ENCODE peak calls at places on chromosomes 12 and 14, in eight cellular contexts. X, V, G, N, C, S, K and P are unnamed samples.

GRCh38 chr12:104680506-104680905 is 223.8 kb downstream of the CHST11 start:
- DNase-seq in X (no peak), V (no peak), G (no peak), N (no peak), C (no peak), S (no peak), K (no peak), P (no peak)

GRCh38 chr14:22200977-22201605 is 387.9 kb downstream of the DAD1 start:
- DNase-seq in X (peak; percentile 42), V (peak; percentile 56), G (no peak), N (no peak), C (peak; percentile 67), S (peak; percentile 66), K (no peak), P (peak; percentile 22)

GRCh38 chr12:99957866-99958466 is 26.8 kb downstream of the ANKS1B start:
- DNase-seq in X (no peak), V (peak; percentile 11), G (no peak), N (no peak), C (no peak), S (no peak), K (no peak), P (no peak)

GRCh38 chr14:90760591-90761316 is 55.5 kb downstream of the TTC7B start:
- DNase-seq in X (peak; percentile 51), V (peak; percentile 62), G (no peak), N (no peak), C (peak; percentile 26), S (peak; percentile 50), K (no peak), P (no peak)

GRCh38 chr14:91405241-91405721 is 12.3 kb downstream of the CCDC88C start:
- DNase-seq in X (no peak), V (no peak), G (peak; percentile 48), N (no peak), C (no peak), S (no peak), K (no peak), P (no peak)

GRCh38 chr12:39736406-39736805 is 116.8 kb upstream of the ABCD2 start:
- DNase-seq in X (no peak), V (no peak), G (no peak), N (no peak), C (no peak), S (no peak), K (no peak), P (no peak)

GRCh38 chr12:95548539-95549391 is 2.5 kb downstream of the USP44 start:
- DNase-seq in X (no peak), V (no peak), G (peak; percentile 47), N (peak; percentile 32), C (peak; percentile 71), S (peak; percentile 17), K (peak; percentile 56), P (no peak)

GRCh38 chr12:15356831-15357456 is 34.6 kb downstream of the PTPRO start:
- DNase-seq in X (no peak), V (no peak), G (no peak), N (no peak), C (no peak), S (no peak), K (no peak), P (no peak)

GRCh38 chr12:54304187-54304810 is 3.5 kb upstream of the NFE2 start:
- DNase-seq in X (no peak), V (peak; percentile 87), G (no peak), N (peak; percentile 60), C (peak; percentile 80), S (peak; percentile 56), K (peak; percentile 69), P (no peak)

GRCh38 chr12:121085113-121085841 is 46.2 kb upstream of the OASL start:
- DNase-seq in X (no peak), V (no peak), G (no peak), N (no peak), C (no peak), S (no peak), K (no peak), P (no peak)

GRCh38 chr12:111170559-111170958 is 198.3 kb downstream of the PHETA1 start:
- DNase-seq in X (no peak), V (no peak), G (no peak), N (no peak), C (no peak), S (no peak), K (no peak), P (no peak)

GRCh38 chr12:93844385-93844784 is 167.2 kb downstream of the CRADD start:
- DNase-seq in X (no peak), V (no peak), G (no peak), N (no peak), C (no peak), S (no peak), K (no peak), P (no peak)

GRCh38 chr12:24307716-24308335 is 358.4 kb upstream of the SOX5 start:
- DNase-seq in X (no peak), V (no peak), G (no peak), N (no peak), C (no peak), S (no peak), K (no peak), P (no peak)

GRCh38 chr14:56154321-56154720 is 36.1 kb downstream of the PELI2 start:
- DNase-seq in X (no peak), V (no peak), G (no peak), N (no peak), C (no peak), S (no peak), K (no peak), P (no peak)

GRCh38 chr12:1920971-1921370 is 2.5 kb upstream of the CACNA2D4 start:
- DNase-seq in X (no peak), V (no peak), G (no peak), N (no peak), C (peak; percentile 1), S (no peak), K (no peak), P (no peak)

DNA sequence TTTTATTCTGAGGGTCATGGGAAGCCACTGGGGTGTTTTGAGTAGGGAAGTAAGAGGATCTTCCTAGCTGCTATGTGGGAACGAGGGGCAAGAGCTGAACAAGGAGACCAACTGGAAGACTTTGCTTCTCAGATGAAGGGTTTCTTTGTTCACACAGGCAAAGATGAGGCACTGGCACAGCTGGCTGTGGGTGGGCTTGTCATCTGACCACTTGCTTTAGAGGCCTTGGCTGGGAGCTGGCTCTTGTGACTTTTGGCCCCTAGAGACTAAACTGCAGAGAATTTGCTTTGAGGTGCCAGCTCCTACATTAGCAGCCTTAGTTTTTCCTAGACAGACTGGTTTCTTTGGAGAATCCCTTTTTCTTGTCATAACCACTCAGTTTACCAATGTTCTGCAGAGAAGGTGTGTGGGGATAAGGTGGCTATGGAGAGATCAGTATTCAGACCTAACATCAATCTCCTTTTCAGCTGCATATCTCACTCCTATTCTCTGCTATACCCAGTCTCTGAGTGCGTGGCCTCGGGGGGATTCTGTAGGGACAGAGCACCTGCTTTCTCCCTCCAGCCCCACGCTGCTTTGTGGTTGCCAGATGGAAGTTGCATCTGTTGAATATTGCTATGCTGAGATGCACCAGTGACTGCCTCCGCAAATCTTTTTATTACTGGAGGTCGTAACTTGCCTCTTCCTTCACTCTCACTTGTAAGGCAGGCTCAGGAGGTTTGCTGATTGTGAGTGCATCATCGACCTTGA is 12.7 kb downstream of the PPP2R5C start:
- DNase-seq in X (no peak), V (no peak), G (no peak), N (no peak), C (no peak), S (no peak), K (no peak), P (no peak)
- H3K4me3 ChIP-seq in X (no peak overlapping the region), V (no peak overlapping the region), G (no peak overlapping the region), N (no peak overlapping the region), C (no peak overlapping the region), S (no peak overlapping the region), K (no peak overlapping the region), P (no peak overlapping the region)

DNA sequence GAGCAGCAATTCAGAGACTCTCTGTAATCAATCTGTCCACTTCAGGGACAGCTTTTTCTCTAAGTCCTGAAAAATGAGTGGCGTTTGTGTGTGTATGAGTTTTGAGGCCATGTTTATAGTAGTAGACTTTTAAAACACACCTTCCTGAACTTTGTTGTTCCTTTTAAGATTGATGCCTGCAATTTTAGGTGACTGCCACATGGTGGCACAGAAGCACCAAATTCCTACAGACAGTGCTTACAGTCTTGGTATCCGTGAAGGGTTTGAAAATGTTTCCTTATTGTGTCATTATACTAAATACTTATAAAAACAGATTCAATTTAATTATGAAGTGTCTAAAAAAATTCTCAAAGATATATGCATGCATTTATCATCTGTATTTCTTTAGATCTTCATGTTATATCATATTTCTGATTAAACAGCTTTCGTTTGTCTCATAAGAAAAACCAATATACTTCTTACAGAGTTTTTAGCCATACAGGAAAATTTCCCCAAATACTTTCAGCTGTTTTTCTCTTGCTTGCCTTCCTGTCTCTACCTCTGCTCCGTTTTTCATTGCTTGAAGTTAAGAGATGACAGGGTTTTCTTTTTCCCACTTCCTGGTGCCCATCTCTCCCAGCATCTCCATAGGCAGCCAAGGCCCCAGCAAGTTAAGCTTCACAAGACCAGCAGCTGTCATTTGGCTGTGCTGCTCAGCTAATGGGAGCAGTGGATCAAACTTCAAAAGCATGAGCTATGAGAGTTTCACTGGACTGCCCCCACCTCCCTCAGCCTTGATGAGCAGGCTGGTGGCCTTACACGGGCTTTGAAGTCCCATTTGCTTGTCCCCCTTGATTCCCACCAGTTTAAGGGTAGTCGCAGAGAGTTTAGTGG is 259.6 kb downstream of the AKAP6 start:
- DNase-seq in X (peak; percentile 17), V (peak; percentile 75), G (no peak), N (no peak), C (peak; percentile 18), S (peak; percentile 81), K (no peak), P (peak; percentile 8)
- H3K27me3 ChIP-seq in X (no peaks in the 10 kb centered on the region), V (no peaks in the 10 kb centered on the region), G (no peaks in the 10 kb centered on the region), N (no peaks in the 10 kb centered on the region), C (no peaks in the 10 kb centered on the region), S (no peaks in the 10 kb centered on the region), K (no peaks in the 10 kb centered on the region), P (no peaks in the 10 kb centered on the region)

GRCh38 chr14:26602902-26603301 is 5.1 kb upstream of the NOVA1 start:
- DNase-seq in X (no peak), V (no peak), G (no peak), N (no peak), C (no peak), S (no peak), K (no peak), P (no peak)

GRCh38 chr14:26605602-26606001 is 7.8 kb upstream of the NOVA1 start:
- DNase-seq in X (peak; percentile 41), V (no peak), G (no peak), N (no peak), C (no peak), S (no peak), K (no peak), P (no peak)

GRCh38 chr14:26598081-26598671 is 343 bp upstream of the NOVA1 start:
- DNase-seq in X (peak; percentile 92), V (peak; percentile 97), G (no peak), N (peak; percentile 77), C (peak; percentile 91), S (peak; percentile 97), K (peak; percentile 80), P (peak; percentile 82)

GRCh38 chr14:26598672-26599131 is 869 bp upstream of the NOVA1 start:
- DNase-seq in X (peak; percentile 19), V (no peak), G (no peak), N (no peak), C (no peak), S (no peak), K (no peak), P (no peak)

GRCh38 chr14:26601856-26602255 is 4.0 kb upstream of the NOVA1 start:
- DNase-seq in X (no peak), V (no peak), G (no peak), N (no peak), C (no peak), S (no peak), K (no peak), P (no peak)
- H3K4me3 ChIP-seq in X (no peak overlapping the region), V (no peak overlapping the region), G (no peak overlapping the region), N (no peak overlapping the region), C (no peak overlapping the region), S (no peak overlapping the region), K (no peak overlapping the region), P (no peak overlapping the region)

GRCh38 chr12:53231859-53232640 is at the start of gene RARG:
- DNase-seq in X (no peak), V (peak; percentile 56), G (peak; percentile 73), N (peak; percentile 48), C (peak; percentile 81), S (peak; percentile 43), K (peak; percentile 71), P (no peak)
- H3K27me3 ChIP-seq in X (peaks cover 5% of the 10 kb centered on the region), V (no peaks in the 10 kb centered on the region), G (no peaks in the 10 kb centered on the region), N (no peaks in the 10 kb centered on the region), C (no peaks in the 10 kb centered on the region), S (peaks cover 7% of the 10 kb centered on the region), K (no peaks in the 10 kb centered on the region), P (no peaks in the 10 kb centered on the region)